ENCODE peak calls at places on chromosomes 16 and 17, in ten cellular contexts. B is OCI-LY7, Y is psoas muscle, G is fibroblast of lung, X is IMR-90, N is GM12878, M is thoracic aorta, S is colonic mucosa, C is esophagus squamous epithelium, Q is Peyer's patch. E is an unnamed sample.

GRCh38 chr16:47947741-47948140 is 208.1 kb downstream of the ABCC12 start:
- DNase-seq in X (no peak), B (no peak), N (no peak), Y (no peak), C (no peak), M (no peak), S (no peak), Q (no peak), G (no peak), E (no peak)

GRCh38 chr17:37067555-37068111 is 118.9 kb downstream of the AATF start:
- DNase-seq in Y (peak), X (peak), S (peak), C (no peak), Q (no peak), B (no peak), N (no peak), M (no peak), G (peak), E (peak)

GRCh38 chr17:56898874-56899273 is 15.0 kb downstream of the TRIM25 start:
- DNase-seq in X (no peak), B (no peak), C (no peak), S (peak), Q (no peak), Y (no peak), N (no peak), M (no peak), G (no peak), E (no peak)

GRCh38 chr16:67006930-67007658 is 18.7 kb downstream of the CES4A start:
- DNase-seq in B (no peak), G (peak), Q (no peak), C (no peak), X (peak), N (no peak), S (no peak), Y (no peak), M (no peak), E (no peak)

GRCh38 chr17:34736611-34737010 is 157.2 kb downstream of the TMEM132E start:
- DNase-seq in S (no peak), M (no peak), C (no peak), X (no peak), N (no peak), G (no peak), Q (no peak), Y (no peak), B (no peak), E (no peak)

GRCh38 chr17:48347203-48347602 is 82.8 kb downstream of the SKAP1 start:
- DNase-seq in B (no peak), M (no peak), Q (no peak), G (no peak), S (no peak), Y (no peak), N (no peak), X (no peak), C (no peak), E (no peak)

GRCh38 chr17:10094806-10095205 is 103.6 kb downstream of the GAS7 start:
- DNase-seq in C (no peak), Q (no peak), S (no peak), Y (no peak), B (no peak), X (no peak), N (no peak), G (no peak), M (no peak), E (no peak)

GRCh38 chr17:61678339-61678738 is 87.3 kb upstream of the NACA2 start:
- DNase-seq in Q (no peak), Y (no peak), C (no peak), N (no peak), G (no peak), S (no peak), X (no peak), M (no peak), B (no peak), E (no peak)

GRCh38 chr17:75898791-75899190 is 2.0 kb upstream of the TRIM65 start:
- DNase-seq in B (no peak), Q (no peak), Y (no peak), G (no peak), X (no peak), C (no peak), N (no peak), S (no peak), M (no peak), E (no peak)

GRCh38 chr17:58054641-58055040 is 28.6 kb upstream of the DYNLL2 start:
- DNase-seq in B (no peak), Q (no peak), M (no peak), N (no peak), Y (no peak), G (no peak), S (no peak), C (no peak), X (no peak), E (no peak)

DNA sequence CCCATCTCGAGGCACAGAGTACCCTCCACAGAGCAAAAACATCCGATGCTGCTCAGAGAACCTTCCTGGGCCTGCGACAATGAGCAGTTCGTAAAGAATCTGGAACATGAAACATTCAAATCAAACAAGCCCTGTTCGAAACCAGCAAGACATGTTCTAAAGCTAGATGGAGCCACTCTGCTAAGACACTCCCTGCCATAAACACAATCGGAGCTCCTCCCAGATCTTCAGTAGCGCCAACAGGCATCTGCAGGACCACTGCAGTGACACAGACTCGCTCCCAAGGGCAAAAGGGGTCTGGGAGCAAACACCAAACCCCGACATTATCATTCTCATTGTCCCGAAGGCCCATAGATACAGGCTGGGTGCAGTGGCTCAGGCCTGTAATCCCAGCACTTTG is 108.7 kb downstream of the ZFHX3 start:
- DNase-seq in B (no peak), X (peak), G (peak), N (no peak), M (no peak), S (peak), Y (no peak), Q (no peak), C (no peak), E (peak)
- H3K27ac ChIP-seq in B (no peak), X (peak), G (peak), N (no peak), M (peak), S (peak), Y (peak), Q (peak), C (peak), E (peak)

DNA sequence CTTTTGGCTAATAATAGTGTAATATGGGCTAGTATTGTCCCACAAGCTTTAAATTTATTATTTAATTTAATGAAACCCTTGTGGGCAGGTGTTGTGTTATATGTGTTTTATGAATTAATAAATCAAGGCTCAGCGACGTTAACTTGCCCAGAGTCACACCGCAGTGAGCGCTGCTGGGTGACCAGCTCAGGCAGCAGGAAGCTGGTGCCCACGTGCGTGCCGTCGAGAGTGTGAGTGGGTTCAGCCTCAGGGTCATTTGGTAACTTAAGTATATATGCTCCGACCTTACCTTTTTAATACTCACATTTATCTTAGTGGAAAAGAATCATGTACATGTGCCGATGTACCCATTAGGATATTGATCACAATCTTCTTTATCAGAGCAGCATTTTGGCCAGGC is 137.4 kb upstream of the CHMP6 start:
- DNase-seq in G (no peak), N (no peak), B (no peak), Q (no peak), C (no peak), Y (peak), M (no peak), S (no peak), X (no peak), E (no peak)
- TF ChIP-seq CTCF in G (no peak), N (no peak), B (no peak), Q (no peak), C (no peak), Y (no peak), M (no peak), S (no peak), X (no peak), E (no peak)

GRCh38 chr17:73642659-73643011 is 1.6 kb downstream of the SDK2 start:
- DNase-seq in Y (no peak), X (no peak), M (no peak), G (no peak), Q (no peak), S (no peak), C (no peak), B (no peak), N (no peak), E (no peak)
- H3K27ac ChIP-seq in Y (no peak), X (no peak), M (no peak), G (no peak), Q (no peak), S (no peak), C (no peak), B (no peak), N (no peak), E (no peak)

GRCh38 chr16:16064874-16065384 is 115.5 kb downstream of the ABCC1 start:
- DNase-seq in Y (no peak), X (no peak), G (no peak), S (no peak), N (no peak), C (no peak), Q (no peak), M (no peak), B (no peak), E (no peak)

GRCh38 chr16:16059895-16060590 is 110.6 kb downstream of the ABCC1 start:
- DNase-seq in S (no peak), X (no peak), Y (peak), C (no peak), G (no peak), N (no peak), M (no peak), Q (no peak), B (no peak), E (peak)

GRCh38 chr16:16067127-16067526 is 117.7 kb downstream of the ABCC1 start:
- DNase-seq in C (no peak), B (no peak), X (peak), N (no peak), M (peak), Q (no peak), S (no peak), Y (peak), G (peak), E (peak)

GRCh38 chr16:16063685-16064084 is 114.3 kb downstream of the ABCC1 start:
- DNase-seq in Y (no peak), G (no peak), B (no peak), M (no peak), C (no peak), N (no peak), X (no peak), Q (no peak), S (no peak), E (no peak)

DNA sequence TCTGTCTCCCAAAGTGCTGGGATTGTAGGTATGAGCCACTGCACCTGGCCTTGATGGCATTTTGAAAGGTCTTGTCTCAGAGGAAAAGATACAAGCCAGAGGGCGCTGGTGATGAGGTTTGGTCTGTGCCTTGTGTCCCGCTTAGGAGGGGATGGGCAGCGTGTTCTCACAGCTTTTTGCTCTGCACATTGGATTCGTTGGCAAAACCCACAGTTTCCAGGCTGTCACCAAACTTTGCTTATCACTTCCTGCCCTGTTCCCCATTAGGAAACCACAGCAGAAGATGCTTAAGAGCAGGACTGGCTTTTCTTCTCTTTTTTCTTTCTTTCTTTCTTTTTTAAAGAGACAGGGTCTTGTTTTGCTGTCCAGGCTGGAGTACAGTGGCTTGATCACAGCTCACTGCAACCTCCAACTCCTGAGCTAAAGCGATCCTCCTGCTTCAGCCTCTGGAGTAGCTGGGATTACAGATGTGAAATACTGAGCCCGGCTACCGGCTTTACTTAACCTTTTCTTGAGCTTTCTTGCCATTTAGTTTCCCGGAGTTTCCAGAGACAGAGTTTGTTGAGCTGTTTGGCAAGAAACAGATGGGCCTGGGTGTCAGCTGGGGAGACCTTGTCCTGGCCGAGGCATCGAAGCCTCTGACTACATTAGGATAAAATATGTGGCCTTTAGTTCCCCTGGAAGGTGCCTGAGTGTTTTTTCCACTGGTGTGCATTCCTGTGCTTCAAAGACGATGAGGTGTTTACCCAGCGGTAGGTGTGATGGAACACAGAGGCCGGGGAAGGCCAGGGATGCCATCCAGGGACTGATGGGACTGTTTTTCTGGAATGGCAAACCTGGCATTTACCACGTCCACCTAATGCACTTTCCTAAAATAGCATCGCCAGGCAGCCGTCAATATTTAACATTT is 112.9 kb downstream of the ABCC1 start:
- DNase-seq in Y (no peak), M (no peak), N (no peak), X (no peak), G (no peak), B (peak), C (no peak), S (no peak), Q (peak), E (peak)
- TF ChIP-seq CTCF in Y (no peak), M (no peak), N (no peak), X (peak), G (no peak), B (peak), C (no peak), S (no peak), Q (no peak), E (no peak)

E was measured in gastrocnemius medialis.